ENCODE peak calls at places on chromosomes 16 and 17, in five cellular contexts. H is SK-N-SH, B is neural progenitor cell, L is HCT116, M is heart right ventricle. N is an unnamed sample.

GRCh38 chr16:19926449-19927390 is 42.1 kb upstream of the GPRC5B start:
- DNase-seq in H (no peak), B (no peak), L (peak), M (no peak), N (no peak)

GRCh38 chr16:70430667-70431536 is 8.0 kb downstream of the ST3GAL2 start:
- DNase-seq in H (no peak), B (no peak), L (no peak), M (peak), N (no peak)

GRCh38 chr17:45155483-45155882 is 6.2 kb upstream of the HEXIM2 start:
- DNase-seq in H (no peak), B (no peak), L (no peak), M (no peak), N (no peak)

GRCh38 chr17:68461589-68461988 is 4.3 kb upstream of the WIPI1 start:
- DNase-seq in H (no peak), B (no peak), L (no peak), M (no peak), N (no peak)

GRCh38 chr16:3787924-3788661 is 70.8 kb upstream of the TRAP1 start:
- DNase-seq in H (no peak), B (no peak), L (no peak), M (no peak), N (peak)

GRCh38 chr17:73064084-73064938 is 28.2 kb downstream of the SLC39A11 start:
- DNase-seq in H (peak), B (peak), L (no peak), M (peak), N (peak)

GRCh38 chr16:74586948-74587347 is 20.0 kb downstream of the GLG1 start:
- DNase-seq in H (no peak), B (no peak), L (no peak), M (no peak), N (no peak)

GRCh38 chr17:7632492-7632894 is 2.6 kb downstream of the SHBG start:
- DNase-seq in H (no peak), B (peak), L (peak), M (peak), N (no peak)

GRCh38 chr16:18931756-18932155 is 5.5 kb upstream of the SMG1 start:
- DNase-seq in H (no peak), B (no peak), L (no peak), M (peak), N (no peak)

GRCh38 chr17:80647746-80648145 is 103.1 kb downstream of the RPTOR start:
- DNase-seq in H (no peak), B (no peak), L (no peak), M (no peak), N (no peak)

GRCh38 chr17:43645765-43646481 is 15.8 kb downstream of the MEOX1 start:
- DNase-seq in H (peak), B (peak), L (no peak), M (peak), N (no peak)

GRCh38 chr16:75754126-75754525 is 27.8 kb upstream of the CPHXL start:
- DNase-seq in H (no peak), B (no peak), L (no peak), M (no peak), N (no peak)

GRCh38 chr16:14131774-14132695 is 60.9 kb downstream of the MRTFB start:
- DNase-seq in H (no peak), B (no peak), L (no peak), M (no peak), N (no peak)

GRCh38 chr16:17105239-17105721 is 365.5 kb downstream of the XYLT1 start:
- DNase-seq in H (no peak), B (peak), L (no peak), M (no peak), N (no peak)

GRCh38 chr16:2331199-2331931 is 9.2 kb downstream of the ABCA3 start:
- DNase-seq in H (no peak), B (no peak), L (no peak), M (no peak), N (no peak)

GRCh38 chr17:44043326-44043725 is 23.1 kb downstream of the LSM12 start:
- DNase-seq in H (no peak), B (no peak), L (no peak), M (no peak), N (no peak)

GRCh38 chr17:62587554-62587953 is 39.9 kb upstream of the MRC2 start:
- DNase-seq in H (no peak), B (no peak), L (no peak), M (no peak), N (no peak)

GRCh38 chr17:73166731-73167581 is 2.1 kb downstream of the SSTR2 start:
- DNase-seq in H (no peak), B (no peak), L (no peak), M (no peak), N (no peak)

GRCh38 chr17:60077672-60078519 is 825 bp downstream of the HEATR6 start:
- DNase-seq in H (peak), B (peak), L (no peak), M (no peak), N (no peak)

GRCh38 chr17:4934173-4934979 is 2.3 kb downstream of the GP1BA start:
- DNase-seq in H (peak), B (no peak), L (no peak), M (no peak), N (no peak)

GRCh38 chr16:88049020-88049419 is 97.8 kb downstream of the BANP start:
- DNase-seq in H (no peak), B (no peak), L (no peak), M (no peak), N (no peak)

DNA sequence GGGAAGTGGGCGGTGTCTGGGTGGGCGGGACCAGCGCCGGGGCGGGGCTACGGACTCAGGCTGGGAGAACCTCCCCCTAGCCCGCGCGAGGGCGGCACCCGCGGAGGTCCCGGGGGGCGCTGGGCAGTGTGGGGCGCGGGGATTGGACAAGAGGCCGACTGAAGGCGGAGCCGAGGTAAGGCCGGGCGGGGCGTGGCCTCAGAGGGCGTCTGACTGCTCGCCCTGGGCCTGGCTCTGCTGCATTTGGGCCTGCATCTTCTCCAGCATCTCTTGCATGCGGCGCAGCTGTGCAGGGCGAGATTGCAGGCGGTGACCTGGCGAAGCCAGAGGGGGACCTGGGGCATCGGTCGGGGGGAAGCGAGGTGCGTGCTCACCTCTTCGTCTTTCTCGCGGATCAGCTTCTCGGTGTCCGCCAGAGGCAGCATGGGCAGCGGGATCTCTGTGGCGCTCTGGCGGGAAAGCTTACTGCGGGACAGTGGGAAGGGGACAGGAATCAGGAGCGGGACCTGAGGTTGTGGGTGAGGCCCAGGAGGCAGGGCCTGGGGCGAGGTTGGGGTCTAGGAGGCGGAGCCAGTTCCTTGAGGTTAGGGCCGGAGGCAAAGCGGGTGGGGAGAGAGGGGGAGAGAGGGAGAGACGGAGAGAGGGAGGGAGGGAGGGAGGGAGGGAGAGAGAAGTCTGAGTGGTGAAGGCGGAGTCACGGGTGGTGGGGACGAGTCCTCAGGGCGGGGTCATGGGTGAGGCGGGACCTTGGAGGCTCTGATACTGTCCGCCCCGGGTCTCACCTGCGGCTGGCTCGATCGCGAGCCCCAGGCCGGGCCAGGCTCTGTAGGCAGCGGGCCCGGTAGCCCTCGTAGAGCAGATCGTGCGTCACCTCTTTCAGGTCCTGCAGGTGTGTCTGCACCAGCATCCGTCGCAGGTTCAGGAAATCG is 3.9 kb downstream of the SEPTIN1 start:
- DNase-seq in H (peak), B (peak), L (peak), M (peak), N (peak)
- TF ChIP-seq CTCF in H (peak), B (peak), L (peak), M (no peak), N (no peak)

DNA sequence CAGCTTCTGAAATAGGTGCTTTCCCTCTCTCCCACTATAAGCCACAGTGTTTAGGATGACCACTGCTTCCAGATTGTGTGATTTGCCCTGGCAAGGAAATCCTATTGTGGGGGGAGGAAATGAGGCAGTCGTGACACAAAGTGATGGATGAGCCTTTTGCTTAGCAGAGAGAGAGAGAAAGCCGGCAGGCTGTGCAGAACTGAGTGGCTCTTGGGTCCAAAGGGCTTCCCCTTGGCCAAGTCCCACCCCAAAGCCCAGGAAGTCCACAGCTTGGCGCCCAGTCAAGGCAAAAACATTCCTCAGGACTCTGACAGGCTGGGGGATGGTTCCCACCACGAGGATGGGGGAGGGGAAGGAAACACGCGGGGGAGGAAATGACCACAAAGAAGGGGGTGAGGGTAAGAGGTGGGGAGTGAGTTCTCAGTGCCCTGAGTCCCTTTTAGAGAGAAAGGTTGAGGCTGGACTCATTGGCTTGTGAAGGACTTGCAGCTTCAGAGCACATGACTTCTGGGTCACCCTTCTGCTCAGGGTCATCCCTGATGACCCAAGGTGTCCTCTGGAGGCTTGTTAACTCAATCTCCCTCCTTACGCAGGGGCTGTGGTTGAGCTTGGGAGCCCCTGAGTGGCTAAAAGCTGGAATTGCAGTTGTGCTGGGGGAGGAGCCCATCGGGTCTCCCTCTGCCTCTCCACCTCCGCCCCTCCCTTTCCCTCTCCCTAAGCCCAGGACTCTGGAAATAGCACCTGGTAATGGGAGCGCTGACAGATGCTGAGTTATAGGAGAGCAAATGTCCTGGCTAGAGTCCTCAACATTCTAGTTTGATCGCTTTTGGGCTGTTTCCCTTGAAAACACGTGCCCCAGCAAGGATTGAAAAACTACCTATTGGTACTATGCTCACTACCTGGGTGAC is 10.3 kb upstream of the MSL1 start:
- DNase-seq in H (peak), B (peak), L (peak), M (peak), N (peak)
- H3K4me3 ChIP-seq in H (peak), B (no peak), L (no peak), M (no peak), N (peak)

GRCh38 chr16:53492499-53492898 is 10.5 kb downstream of the AKTIP start:
- DNase-seq in H (no peak), B (no peak), L (no peak), M (no peak), N (no peak)

GRCh38 chr16:53498984-53499383 is 4.0 kb downstream of the AKTIP start:
- DNase-seq in H (no peak), B (no peak), L (no peak), M (no peak), N (no peak)

GRCh38 chr16:53489754-53490153 is 13.3 kb downstream of the AKTIP start:
- DNase-seq in H (no peak), B (no peak), L (no peak), M (no peak), N (no peak)

GRCh38 chr16:53495325-53495724 is 7.7 kb downstream of the AKTIP start:
- DNase-seq in H (no peak), B (no peak), L (no peak), M (no peak), N (no peak)
- TF ChIP-seq CTCF in H (peak), B (peak), L (peak), M (no peak), N (no peak)

DNA sequence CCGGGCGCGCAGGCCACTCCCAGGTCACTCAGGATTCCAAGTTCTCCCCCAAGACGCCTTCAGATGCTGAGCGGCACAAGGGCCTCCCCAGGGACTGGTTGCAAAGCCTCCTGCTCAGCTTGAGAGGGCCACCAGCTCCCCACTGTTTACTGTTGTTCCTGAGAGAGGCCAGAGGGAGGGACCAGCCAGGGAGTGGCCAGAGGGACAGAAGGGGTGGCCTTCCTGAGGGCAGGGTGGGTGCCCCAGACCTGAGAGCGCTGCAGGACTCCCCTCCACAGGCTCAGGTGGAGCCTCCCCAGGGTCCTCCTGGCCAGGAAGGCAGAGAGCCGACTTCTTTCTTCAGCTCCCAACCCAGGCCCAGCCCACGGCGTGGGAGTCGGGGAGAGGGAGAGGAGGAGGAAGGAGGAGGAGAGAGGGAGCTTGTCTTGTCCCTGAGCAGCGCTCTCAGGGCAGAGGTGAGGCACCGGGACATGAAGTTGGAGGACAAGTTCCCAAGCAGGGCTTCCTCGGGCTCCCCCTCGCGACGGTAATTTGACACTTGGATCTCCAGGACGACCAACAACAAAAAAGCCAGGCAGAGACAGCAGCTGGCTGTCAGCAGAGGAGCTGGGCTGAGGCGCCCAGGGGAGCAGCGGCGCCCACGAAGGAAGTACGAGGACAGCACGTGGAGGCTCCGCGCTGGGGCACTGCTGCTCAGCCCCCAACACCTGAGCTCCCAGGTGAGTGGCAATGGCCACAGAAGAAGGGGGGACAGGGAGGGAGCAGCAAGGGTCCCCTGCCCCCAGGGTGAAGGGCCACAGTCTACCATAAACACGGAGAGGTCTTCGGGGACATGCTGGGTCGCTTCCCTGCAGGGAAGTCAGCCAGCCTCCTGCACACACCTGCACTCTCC is 496 bp downstream of the SMIM5 start:
- DNase-seq in H (peak), B (peak), L (peak), M (peak), N (peak)
- H3K4me3 ChIP-seq in H (no peak), B (peak), L (no peak), M (no peak), N (peak)

GRCh38 chr16:27230562-27230991 is 27.3 kb downstream of the KDM8 start:
- DNase-seq in H (no peak), B (no peak), L (no peak), M (no peak), N (no peak)
- TF ChIP-seq CTCF in H (no peak), B (peak), L (no peak), M (no peak), N (no peak)

DNA sequence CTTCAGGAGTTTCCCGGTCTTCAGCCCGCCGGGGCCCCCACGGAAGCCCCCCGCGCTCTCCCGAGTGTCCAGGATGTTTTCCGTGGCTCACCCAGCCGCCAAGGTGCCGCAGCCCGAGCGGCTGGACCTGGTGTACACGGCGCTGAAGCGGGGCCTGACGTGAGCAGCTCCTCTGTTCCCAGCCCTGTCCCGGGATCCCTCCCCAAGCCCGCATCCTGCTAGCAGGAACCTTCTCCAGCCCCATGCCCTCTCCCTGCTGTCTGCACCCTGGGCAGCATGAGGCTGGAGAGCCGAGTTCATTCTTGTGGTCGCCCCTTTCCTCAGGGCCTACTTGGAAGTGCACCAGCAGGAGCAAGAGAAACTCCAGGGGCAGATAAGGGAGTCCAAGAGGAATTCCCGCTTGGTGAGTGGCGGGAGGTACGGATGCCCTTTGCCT is 10.1 kb downstream of the RIPOR1 start:
- DNase-seq in H (peak), B (peak), L (no peak), M (no peak), N (peak)
- H3K4me3 ChIP-seq in H (no peak), B (peak), L (no peak), M (peak), N (peak)

GRCh38 chr17:19670906-19671305 is 22.4 kb downstream of the ALDH3A2 start:
- DNase-seq in H (no peak), B (no peak), L (no peak), M (no peak), N (no peak)

GRCh38 chr17:19671433-19671832 is 22.9 kb downstream of the ALDH3A2 start:
- DNase-seq in H (no peak), B (no peak), L (no peak), M (no peak), N (no peak)

GRCh38 chr17:19676901-19677300 is 28.4 kb downstream of the ALDH3A2 start:
- DNase-seq in H (no peak), B (no peak), L (no peak), M (no peak), N (no peak)

GRCh38 chr17:19677736-19678379 is 29.3 kb downstream of the ALDH3A2 start:
- DNase-seq in H (no peak), B (no peak), L (no peak), M (no peak), N (no peak)

GRCh38 chr17:19672009-19672837 is 23.7 kb downstream of the ALDH3A2 start:
- DNase-seq in H (no peak), B (no peak), L (no peak), M (peak), N (no peak)
- TF ChIP-seq CTCF in H (peak), B (no peak), L (no peak), M (no peak), N (no peak)

DNA sequence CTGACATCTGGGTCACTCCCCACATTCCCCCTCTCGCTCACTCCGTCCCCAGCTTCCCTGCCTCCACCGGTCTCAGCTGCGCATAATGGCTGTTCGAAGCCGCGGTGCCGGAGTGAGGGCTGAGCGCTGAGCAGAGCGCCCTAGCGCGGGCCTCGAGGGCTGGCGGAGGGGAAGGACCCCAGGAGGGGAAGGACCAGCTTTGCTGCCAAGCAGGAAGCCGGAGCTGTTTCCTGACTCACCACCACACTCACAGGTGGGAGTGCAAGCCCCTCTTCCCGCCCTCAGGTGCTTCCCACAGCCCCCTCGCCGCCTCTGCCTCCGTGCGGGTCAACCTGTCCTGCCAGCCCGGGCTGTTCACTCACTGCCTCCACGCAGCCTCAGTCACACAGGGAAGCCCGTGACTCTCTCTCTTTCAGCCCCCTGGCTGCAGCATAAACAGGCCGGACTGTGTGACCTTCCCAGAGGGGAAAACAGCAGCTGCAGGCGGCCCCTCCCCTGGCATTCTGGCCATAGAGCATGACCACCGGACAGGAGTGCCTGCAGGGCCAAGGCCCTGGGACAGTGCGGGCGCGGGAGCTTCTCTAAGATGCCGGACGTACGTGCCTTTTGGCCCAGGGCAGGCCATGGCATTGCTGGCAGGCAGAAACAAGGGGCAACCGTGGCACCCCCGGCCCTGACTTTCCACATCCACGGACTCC is 23.7 kb downstream of the SLC43A2 start:
- DNase-seq in H (no peak), B (peak), L (no peak), M (no peak), N (no peak)
- H3K4me3 ChIP-seq in H (no peak), B (no peak), L (no peak), M (no peak), N (no peak)

GRCh38 chr17:55238931-55239297 is 25.8 kb upstream of the HLF start:
- DNase-seq in H (peak), B (peak), L (no peak), M (peak), N (no peak)
- TF ChIP-seq CTCF in H (peak), B (peak), L (peak), M (no peak), N (no peak)

N was measured in coronary artery.